ENCODE peak calls at places on chromosomes 2 and 18, in eight cellular contexts. One of them, this sample, is unnamed.

GRCh38 chr2:73984203-73984921 is at the start of gene TET3:
- DNase-seq in transverse colon: peak; percentile 68
- DNase-seq in A549: no peak
- DNase-seq in HCT116: no peak
- DNase-seq in upper lobe of left lung: peak; percentile 73
- DNase-seq in heart left ventricle: peak; percentile 68
- DNase-seq in Peyer's patch: peak; percentile 72
- DNase-seq in prostate gland: peak; percentile 59
- DNase-seq in this sample: peak; percentile 57

GRCh38 chr2:160492401-160493226 is 993 bp downstream of the RBMS1 start:
- DNase-seq in transverse colon: peak; percentile 56
- DNase-seq in A549: peak; percentile 62
- DNase-seq in HCT116: peak; percentile 13
- DNase-seq in upper lobe of left lung: peak; percentile 67
- DNase-seq in heart left ventricle: peak; percentile 85
- DNase-seq in Peyer's patch: peak; percentile 63
- DNase-seq in prostate gland: peak; percentile 73
- DNase-seq in this sample: peak; percentile 80

GRCh38 chr2:157751462-157752058 is 122.9 kb upstream of the ACVR1C start:
- DNase-seq in transverse colon: no peak
- DNase-seq in A549: no peak
- DNase-seq in HCT116: no peak
- DNase-seq in upper lobe of left lung: no peak
- DNase-seq in heart left ventricle: no peak
- DNase-seq in Peyer's patch: no peak
- DNase-seq in prostate gland: no peak
- DNase-seq in this sample: no peak

GRCh38 chr2:30662268-30663131 is 144.7 kb downstream of the CAPN13 start:
- DNase-seq in transverse colon: peak; percentile 46
- DNase-seq in A549: no peak
- DNase-seq in HCT116: no peak
- DNase-seq in upper lobe of left lung: no peak
- DNase-seq in heart left ventricle: no peak
- DNase-seq in Peyer's patch: no peak
- DNase-seq in prostate gland: no peak
- DNase-seq in this sample: no peak

GRCh38 chr18:59724116-59724515 is 26.9 kb upstream of the CCBE1 start:
- DNase-seq in transverse colon: no peak
- DNase-seq in A549: no peak
- DNase-seq in HCT116: no peak
- DNase-seq in upper lobe of left lung: no peak
- DNase-seq in heart left ventricle: no peak
- DNase-seq in Peyer's patch: no peak
- DNase-seq in prostate gland: no peak
- DNase-seq in this sample: no peak

GRCh38 chr2:109647636-109648035 is 33.5 kb downstream of the SOWAHC start:
- DNase-seq in transverse colon: no peak
- DNase-seq in A549: no peak
- DNase-seq in HCT116: no peak
- DNase-seq in upper lobe of left lung: no peak
- DNase-seq in heart left ventricle: no peak
- DNase-seq in Peyer's patch: no peak
- DNase-seq in prostate gland: no peak
- DNase-seq in this sample: peak; percentile 54

GRCh38 chr18:45837283-45838070 is 12.0 kb downstream of the SIGLEC15 start:
- DNase-seq in transverse colon: peak; percentile 38
- DNase-seq in A549: no peak
- DNase-seq in HCT116: no peak
- DNase-seq in upper lobe of left lung: peak; percentile 50
- DNase-seq in heart left ventricle: peak; percentile 38
- DNase-seq in Peyer's patch: peak; percentile 84
- DNase-seq in prostate gland: no peak
- DNase-seq in this sample: peak; percentile 32

GRCh38 chr2:30514134-30514860 is 67.3 kb downstream of the LCLAT1 start:
- DNase-seq in transverse colon: no peak
- DNase-seq in A549: no peak
- DNase-seq in HCT116: no peak
- DNase-seq in upper lobe of left lung: no peak
- DNase-seq in heart left ventricle: peak; percentile 69
- DNase-seq in Peyer's patch: no peak
- DNase-seq in prostate gland: no peak
- DNase-seq in this sample: peak; percentile 51

GRCh38 chr2:175688241-175688640 is 313.8 kb downstream of the LNPK start:
- DNase-seq in transverse colon: no peak
- DNase-seq in A549: no peak
- DNase-seq in HCT116: no peak
- DNase-seq in upper lobe of left lung: no peak
- DNase-seq in heart left ventricle: no peak
- DNase-seq in Peyer's patch: no peak
- DNase-seq in prostate gland: no peak
- DNase-seq in this sample: no peak

GRCh38 chr2:107108556-107108955 is 222.6 kb upstream of the ST6GAL2 start:
- DNase-seq in transverse colon: no peak
- DNase-seq in A549: no peak
- DNase-seq in HCT116: no peak
- DNase-seq in upper lobe of left lung: no peak
- DNase-seq in heart left ventricle: no peak
- DNase-seq in Peyer's patch: no peak
- DNase-seq in prostate gland: no peak
- DNase-seq in this sample: no peak

GRCh38 chr18:8706981-8707940 is 1.9 kb downstream of the MTCL1 start:
- DNase-seq in transverse colon: no peak
- DNase-seq in A549: no peak
- DNase-seq in HCT116: no peak
- DNase-seq in upper lobe of left lung: no peak
- DNase-seq in heart left ventricle: no peak
- DNase-seq in Peyer's patch: peak; percentile 67
- DNase-seq in prostate gland: peak; percentile 32
- DNase-seq in this sample: peak; percentile 47

GRCh38 chr2:158818511-158818910 is 23.4 kb downstream of the DAPL1 start:
- DNase-seq in transverse colon: no peak
- DNase-seq in A549: no peak
- DNase-seq in HCT116: no peak
- DNase-seq in upper lobe of left lung: no peak
- DNase-seq in heart left ventricle: no peak
- DNase-seq in Peyer's patch: no peak
- DNase-seq in prostate gland: no peak
- DNase-seq in this sample: no peak

GRCh38 chr2:170713280-170714155 is 1.6 kb upstream of the SP5 start:
- DNase-seq in transverse colon: peak; percentile 11
- DNase-seq in A549: no peak
- DNase-seq in HCT116: no peak
- DNase-seq in upper lobe of left lung: no peak
- DNase-seq in heart left ventricle: no peak
- DNase-seq in Peyer's patch: peak; percentile 59
- DNase-seq in prostate gland: no peak
- DNase-seq in this sample: no peak

DNA sequence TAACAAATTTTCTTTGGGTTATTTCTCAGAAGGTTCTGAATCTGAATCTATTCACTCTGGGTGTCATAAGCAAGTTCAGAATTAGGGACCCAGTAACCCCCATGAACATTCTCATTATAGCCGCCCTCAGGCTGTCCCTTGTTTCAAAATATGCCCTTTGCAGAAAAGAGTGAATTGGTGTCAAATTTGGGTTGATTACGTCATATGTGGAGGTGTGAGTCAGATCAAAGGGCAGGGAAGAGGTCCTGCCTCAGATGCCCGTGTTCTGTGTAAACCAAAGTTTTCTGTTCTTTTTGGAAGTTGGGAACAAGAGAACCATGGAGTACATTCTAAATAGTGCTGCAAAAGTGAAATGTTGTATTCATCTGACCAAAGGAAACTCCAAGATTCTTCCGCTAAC is 5.9 kb downstream of the FAM110C start:
- DNase-seq in transverse colon: no peak
- DNase-seq in A549: no peak
- DNase-seq in HCT116: no peak
- DNase-seq in upper lobe of left lung: no peak
- DNase-seq in heart left ventricle: no peak
- DNase-seq in Peyer's patch: no peak
- DNase-seq in prostate gland: no peak
- DNase-seq in this sample: no peak
- H3K4me3 ChIP-seq in transverse colon: no peak overlapping the region
- H3K4me3 ChIP-seq in A549: no peak overlapping the region
- H3K4me3 ChIP-seq in HCT116: no peak overlapping the region
- H3K4me3 ChIP-seq in upper lobe of left lung: no peak overlapping the region
- H3K4me3 ChIP-seq in heart left ventricle: no peak overlapping the region
- H3K4me3 ChIP-seq in Peyer's patch: no peak overlapping the region
- H3K4me3 ChIP-seq in prostate gland: no peak overlapping the region
- H3K4me3 ChIP-seq in this sample: no peak overlapping the region

GRCh38 chr18:48974304-48975220 is 23.8 kb upstream of the SMAD7 start:
- DNase-seq in transverse colon: no peak
- DNase-seq in A549: no peak
- DNase-seq in HCT116: no peak
- DNase-seq in upper lobe of left lung: no peak
- DNase-seq in heart left ventricle: no peak
- DNase-seq in Peyer's patch: no peak
- DNase-seq in prostate gland: no peak
- DNase-seq in this sample: peak; percentile 44

GRCh38 chr18:48975221-48975816 is 24.6 kb upstream of the SMAD7 start:
- DNase-seq in transverse colon: no peak
- DNase-seq in A549: no peak
- DNase-seq in HCT116: no peak
- DNase-seq in upper lobe of left lung: no peak
- DNase-seq in heart left ventricle: no peak
- DNase-seq in Peyer's patch: no peak
- DNase-seq in prostate gland: no peak
- DNase-seq in this sample: no peak

GRCh38 chr18:48973731-48974130 is 23.0 kb upstream of the SMAD7 start:
- DNase-seq in transverse colon: peak; percentile 39
- DNase-seq in A549: no peak
- DNase-seq in HCT116: no peak
- DNase-seq in upper lobe of left lung: no peak
- DNase-seq in heart left ventricle: no peak
- DNase-seq in Peyer's patch: no peak
- DNase-seq in prostate gland: no peak
- DNase-seq in this sample: no peak

GRCh38 chr18:48977914-48978313 is 27.1 kb upstream of the SMAD7 start:
- DNase-seq in transverse colon: no peak
- DNase-seq in A549: no peak
- DNase-seq in HCT116: no peak
- DNase-seq in upper lobe of left lung: no peak
- DNase-seq in heart left ventricle: no peak
- DNase-seq in Peyer's patch: no peak
- DNase-seq in prostate gland: no peak
- DNase-seq in this sample: no peak

GRCh38 chr18:48975817-48976649 is 25.3 kb upstream of the SMAD7 start:
- DNase-seq in transverse colon: peak; percentile 67
- DNase-seq in A549: peak; percentile 71
- DNase-seq in HCT116: no peak
- DNase-seq in upper lobe of left lung: peak; percentile 62
- DNase-seq in heart left ventricle: peak; percentile 63
- DNase-seq in Peyer's patch: peak; percentile 85
- DNase-seq in prostate gland: peak; percentile 62
- DNase-seq in this sample: peak; percentile 80
- TF ChIP-seq POLR2A in transverse colon: no peak
- TF ChIP-seq POLR2A in A549: no peak
- TF ChIP-seq POLR2A in HCT116: no peak
- TF ChIP-seq POLR2A in upper lobe of left lung: no peak
- TF ChIP-seq POLR2A in heart left ventricle: no peak
- TF ChIP-seq POLR2A in Peyer's patch: peak; percentile 54
- TF ChIP-seq POLR2A in prostate gland: peak; percentile 44
- TF ChIP-seq POLR2A in this sample: peak; percentile 28

GRCh38 chr2:25361261-25362048 is 19.7 kb upstream of the DNMT3A start:
- DNase-seq in transverse colon: no peak
- DNase-seq in A549: no peak
- DNase-seq in HCT116: no peak
- DNase-seq in upper lobe of left lung: no peak
- DNase-seq in heart left ventricle: no peak
- DNase-seq in Peyer's patch: no peak
- DNase-seq in prostate gland: no peak
- DNase-seq in this sample: no peak
- H3K4me3 ChIP-seq in transverse colon: no peak overlapping the region
- H3K4me3 ChIP-seq in A549: peak overlapping the region; percentile 30
- H3K4me3 ChIP-seq in HCT116: peak overlapping the region; percentile 26
- H3K4me3 ChIP-seq in upper lobe of left lung: peak overlapping the region; percentile 32
- H3K4me3 ChIP-seq in heart left ventricle: peak overlapping the region; percentile 46
- H3K4me3 ChIP-seq in Peyer's patch: peak overlapping the region; percentile 43
- H3K4me3 ChIP-seq in prostate gland: no peak overlapping the region
- H3K4me3 ChIP-seq in this sample: no peak overlapping the region

GRCh38 chr2:234917245-234917975 is 34.4 kb upstream of the SH3BP4 start:
- DNase-seq in transverse colon: no peak
- DNase-seq in A549: no peak
- DNase-seq in HCT116: no peak
- DNase-seq in upper lobe of left lung: no peak
- DNase-seq in heart left ventricle: no peak
- DNase-seq in Peyer's patch: no peak
- DNase-seq in prostate gland: no peak
- DNase-seq in this sample: no peak

GRCh38 chr2:234912437-234912836 is 39.4 kb upstream of the SH3BP4 start:
- DNase-seq in transverse colon: no peak
- DNase-seq in A549: no peak
- DNase-seq in HCT116: no peak
- DNase-seq in upper lobe of left lung: no peak
- DNase-seq in heart left ventricle: no peak
- DNase-seq in Peyer's patch: no peak
- DNase-seq in prostate gland: no peak
- DNase-seq in this sample: no peak

GRCh38 chr2:234916674-234917073 is 35.1 kb upstream of the SH3BP4 start:
- DNase-seq in transverse colon: no peak
- DNase-seq in A549: no peak
- DNase-seq in HCT116: no peak
- DNase-seq in upper lobe of left lung: no peak
- DNase-seq in heart left ventricle: no peak
- DNase-seq in Peyer's patch: no peak
- DNase-seq in prostate gland: no peak
- DNase-seq in this sample: no peak

GRCh38 chr2:234913208-234913626 is 38.6 kb upstream of the SH3BP4 start:
- DNase-seq in transverse colon: no peak
- DNase-seq in A549: no peak
- DNase-seq in HCT116: no peak
- DNase-seq in upper lobe of left lung: no peak
- DNase-seq in heart left ventricle: no peak
- DNase-seq in Peyer's patch: no peak
- DNase-seq in prostate gland: no peak
- DNase-seq in this sample: no peak

DNA sequence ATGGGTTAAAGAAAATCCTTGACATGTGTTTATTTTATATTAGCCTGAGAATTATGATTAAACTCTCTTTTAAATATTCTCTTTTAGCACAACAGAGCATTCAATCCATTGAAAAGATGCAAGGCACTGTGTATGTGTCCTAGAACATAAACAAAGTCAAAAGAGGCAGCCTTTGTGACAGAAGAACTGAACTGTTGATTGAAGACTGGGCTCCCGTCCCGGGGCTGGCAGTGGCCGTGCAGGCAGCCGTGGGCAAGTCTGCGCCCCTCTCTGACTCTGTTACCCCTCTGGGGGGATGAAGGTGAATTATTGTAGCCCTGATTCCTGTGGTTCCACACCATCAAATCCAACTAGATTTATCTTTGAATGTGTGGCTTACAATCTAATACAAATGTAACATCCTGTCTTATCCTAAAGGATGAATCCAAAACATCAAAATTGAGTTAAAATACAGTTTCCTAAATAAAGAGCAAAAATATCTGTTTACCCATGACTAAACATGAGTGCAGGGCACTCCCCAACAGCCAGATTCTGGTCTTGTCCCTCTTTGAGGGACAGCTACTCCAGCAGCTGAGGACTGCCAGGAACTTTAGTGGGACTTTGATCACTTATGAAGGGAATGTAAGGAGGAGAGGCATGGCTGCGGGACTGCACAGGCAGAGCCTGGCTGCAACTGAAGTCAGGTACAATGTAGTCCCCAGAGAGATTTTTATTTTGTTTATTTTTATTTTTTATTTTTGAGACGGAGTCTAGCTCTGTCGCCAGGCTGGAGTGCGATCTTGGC is 37.3 kb upstream of the SH3BP4 start:
- DNase-seq in transverse colon: no peak
- DNase-seq in A549: no peak
- DNase-seq in HCT116: no peak
- DNase-seq in upper lobe of left lung: no peak
- DNase-seq in heart left ventricle: no peak
- DNase-seq in Peyer's patch: no peak
- DNase-seq in prostate gland: no peak
- DNase-seq in this sample: no peak
- TF ChIP-seq POLR2A in transverse colon: no peak
- TF ChIP-seq POLR2A in A549: no peak
- TF ChIP-seq POLR2A in HCT116: no peak
- TF ChIP-seq POLR2A in upper lobe of left lung: no peak
- TF ChIP-seq POLR2A in heart left ventricle: no peak
- TF ChIP-seq POLR2A in Peyer's patch: no peak
- TF ChIP-seq POLR2A in prostate gland: no peak
- TF ChIP-seq POLR2A in this sample: no peak